ENCODE peak calls at places on chromosome 18, in nine cellular contexts. H is SK-N-DZ; I is GM13977; F is OCI-LY7; T is activated CD8-positive, alpha-beta memory T cell treated with anti-CD3 and anti-CD28 coated beads for 24 hours; A is activated naive CD8-positive, alpha-beta T cell treated with anti-CD3 and anti-CD28 coated beads, Interleukin-2, amount 50 U/mL, for 24 hours; K is frontal cortex; Z is GM10248; D is memory B cell. Q is an unnamed sample.

GRCh38 chr18:48024009-48024512 is 93.6 kb upstream of the SMAD2 start:
- DNase-seq in H (no peak), A (no peak), I (no peak), Z (no peak), D (no peak), T (no peak), F (no peak), K (no peak), Q (no peak)

GRCh38 chr18:76232813-76233212 is 262.2 kb downstream of the ZNF516 start:
- DNase-seq in A (no peak), I (no peak), Z (no peak), K (no peak), T (no peak), H (no peak), F (no peak), D (no peak), Q (no peak)

GRCh38 chr18:70490008-70490933 is 201.4 kb downstream of the SOCS6 start:
- DNase-seq in T (no peak), Z (peak), H (peak), A (peak), K (peak), I (peak), D (peak), F (peak), Q (peak)

GRCh38 chr18:11034816-11035215 is 114.6 kb downstream of the PIEZO2 start:
- DNase-seq in I (no peak), Z (no peak), K (no peak), H (no peak), A (no peak), D (no peak), F (no peak), T (no peak), Q (no peak)

GRCh38 chr18:9771261-9771976 is 63.3 kb downstream of the RAB31 start:
- DNase-seq in Z (peak), A (peak), D (peak), I (peak), K (peak), T (peak), H (peak), F (peak), Q (no peak)

GRCh38 chr18:49757513-49758262 is 55.6 kb downstream of the ACAA2 start:
- DNase-seq in I (peak), K (no peak), D (no peak), T (no peak), F (peak), H (no peak), Z (peak), A (no peak), Q (no peak)

GRCh38 chr18:63138469-63139340 is 180.9 kb downstream of the BCL2 start:
- DNase-seq in T (peak), D (peak), I (peak), Z (peak), K (no peak), F (peak), A (no peak), H (no peak), Q (no peak)

GRCh38 chr18:70044626-70045025 is 97.0 kb upstream of the CD226 start:
- DNase-seq in A (no peak), F (no peak), Z (no peak), K (no peak), I (no peak), D (no peak), H (no peak), T (no peak), Q (no peak)

GRCh38 chr18:55862693-55863485 is 274.9 kb upstream of the TCF4 start:
- DNase-seq in F (no peak), H (no peak), Z (no peak), A (no peak), T (no peak), K (no peak), I (no peak), D (no peak), Q (no peak)

GRCh38 chr18:44723973-44724778 is 43.5 kb downstream of the SETBP1 start:
- DNase-seq in D (no peak), F (no peak), K (no peak), A (no peak), H (peak), I (no peak), T (no peak), Z (no peak), Q (no peak)

GRCh38 chr18:65983750-65984149 is 232.9 kb downstream of the CDH7 start:
- DNase-seq in A (no peak), H (no peak), F (no peak), Z (no peak), K (no peak), T (no peak), I (no peak), D (no peak), Q (no peak)

GRCh38 chr18:456361-456821 is 44.1 kb downstream of the COLEC12 start:
- DNase-seq in A (no peak), I (no peak), K (no peak), D (no peak), T (no peak), F (no peak), Z (no peak), H (peak), Q (no peak)

GRCh38 chr18:2958819-2959298 is 54.1 kb downstream of the LPIN2 start:
- DNase-seq in Z (peak), D (no peak), A (no peak), K (no peak), I (peak), F (peak), H (no peak), T (no peak), Q (no peak)

GRCh38 chr18:77271720-77272481 is 22.3 kb downstream of the GALR1 start:
- DNase-seq in F (no peak), I (no peak), A (no peak), H (no peak), D (no peak), K (no peak), T (no peak), Z (no peak), Q (no peak)

GRCh38 chr18:32695534-32695933 is 77.3 kb downstream of the KLHL14 start:
- DNase-seq in T (no peak), F (no peak), D (no peak), Z (no peak), I (no peak), H (no peak), A (no peak), K (no peak), Q (no peak)

GRCh38 chr18:50665015-50665414 is 105.1 kb downstream of the MAPK4 start:
- DNase-seq in T (no peak), I (no peak), H (no peak), F (no peak), A (no peak), Z (no peak), K (no peak), D (no peak), Q (no peak)

GRCh38 chr18:24402209-24402785 is 4.7 kb upstream of the OSBPL1A start:
- DNase-seq in F (peak), I (no peak), Z (no peak), A (peak), K (no peak), T (no peak), H (no peak), D (no peak), Q (no peak)

Q was measured in DMS79.